ENCODE peak calls at places on chromosomes 12 and 14, in four cellular contexts. J, P, H and T are unnamed samples.
A peak's percentile ranks its signal among the peaks of the same experiment; 100 is the strongest.

GRCh38 chr14:104075530-104076151 is 9.9 kb upstream of the ASPG start:
- DNase-seq in J (no peak), P (no peak), H (no peak), T (no peak)

GRCh38 chr12:131682511-131682895 is 28.4 kb upstream of the SFSWAP start:
- DNase-seq in J (no peak), P (no peak), H (no peak), T (no peak)

GRCh38 chr12:92717202-92717601 is 14.4 kb downstream of the PLEKHG7 start:
- DNase-seq in J (no peak), P (no peak), H (no peak), T (peak; percentile 13)

GRCh38 chr12:93137656-93138612 is 208.8 kb upstream of the EEA1 start:
- DNase-seq in J (no peak), P (no peak), H (peak; percentile 34), T (peak; percentile 0)

GRCh38 chr12:74483057-74483456 is 54.6 kb upstream of the ATXN7L3B start:
- DNase-seq in J (no peak), P (no peak), H (no peak), T (no peak)

GRCh38 chr12:93245543-93245942 is 132.2 kb upstream of the NUDT4 start:
- DNase-seq in J (peak; percentile 87), P (no peak), H (no peak), T (no peak)

GRCh38 chr14:88879016-88879415 is 54.6 kb downstream of the TTC8 start:
- DNase-seq in J (no peak), P (no peak), H (no peak), T (no peak)

GRCh38 chr12:131039551-131039950 is 85.8 kb downstream of the ADGRD1 start:
- DNase-seq in J (no peak), P (no peak), H (no peak), T (no peak)

GRCh38 chr12:89947437-89948265 is 239.0 kb upstream of the ATP2B1 start:
- DNase-seq in J (no peak), P (no peak), H (no peak), T (no peak)

GRCh38 chr14:63896278-63896720 is 43.5 kb downstream of the SYNE2 start:
- DNase-seq in J (no peak), P (peak; percentile 81), H (no peak), T (peak; percentile 12)

GRCh38 chr12:65501093-65501621 is 222.7 kb downstream of the MSRB3 start:
- DNase-seq in J (no peak), P (no peak), H (no peak), T (no peak)

GRCh38 chr12:2057041-2057792 is 4.4 kb downstream of the CACNA1C start:
- DNase-seq in J (no peak), P (peak; percentile 56), H (peak; percentile 59), T (peak; percentile 34)

GRCh38 chr14:94043111-94043755 is 17.1 kb downstream of the OTUB2 start:
- DNase-seq in J (no peak), P (no peak), H (no peak), T (no peak)

GRCh38 chr14:34930591-34931069 is 52.2 kb upstream of the SRP54 start:
- DNase-seq in J (peak; percentile 36), P (no peak), H (no peak), T (no peak)

GRCh38 chr12:30764251-30764650 is 9.5 kb upstream of the CAPRIN2 start:
- DNase-seq in J (no peak), P (no peak), H (no peak), T (no peak)

GRCh38 chr14:46048127-46048526 is 603.5 kb downstream of the RPL10L start:
- DNase-seq in J (peak; percentile 3), P (peak; percentile 4), H (no peak), T (peak; percentile 39)

GRCh38 chr12:51661836-51662235 is 70.8 kb downstream of the SCN8A start:
- DNase-seq in J (no peak), P (peak; percentile 7), H (no peak), T (no peak)

GRCh38 chr14:32311294-32312009 is 17.6 kb upstream of the AKAP6 start:
- DNase-seq in J (no peak), P (peak; percentile 36), H (no peak), T (no peak)

GRCh38 chr12:93426406-93426805 is 15.3 kb downstream of the UBE2N start:
- DNase-seq in J (no peak), P (no peak), H (no peak), T (no peak)

GRCh38 chr14:89336338-89336737 is 80.7 kb downstream of the FOXN3 start:
- DNase-seq in J (no peak), P (peak; percentile 27), H (no peak), T (no peak)

GRCh38 chr12:124774462-124775167 is 89.0 kb downstream of the SCARB1 start:
- DNase-seq in J (peak; percentile 100), P (no peak), H (no peak), T (no peak)

GRCh38 chr12:26162905-26163304 is 32.5 kb upstream of the SSPN start:
- DNase-seq in J (peak; percentile 62), P (no peak), H (no peak), T (no peak)

GRCh38 chr12:5784626-5785130 is 160.4 kb downstream of the ANO2 start:
- DNase-seq in J (no peak), P (no peak), H (no peak), T (no peak)

GRCh38 chr12:117968084-117968789 is 553 bp downstream of the KSR2 start:
- DNase-seq in J (no peak), P (no peak), H (no peak), T (no peak)

GRCh38 chr14:69363055-69363454 is 35.0 kb downstream of the ERH start:
- DNase-seq in J (no peak), P (peak; percentile 6), H (no peak), T (no peak)

GRCh38 chr12:80702889-80703605 is 4.4 kb upstream of the MYF6 start:
- DNase-seq in J (peak; percentile 23), P (peak; percentile 5), H (no peak), T (no peak)

GRCh38 chr12:56634242-56634836 is 4.2 kb upstream of the BAZ2A start:
- DNase-seq in J (no peak), P (peak; percentile 70), H (peak; percentile 73), T (peak; percentile 45)

GRCh38 chr12:60577607-60578006 is 981.8 kb downstream of the SLC16A7 start:
- DNase-seq in J (no peak), P (peak; percentile 26), H (no peak), T (no peak)

GRCh38 chr12:114769634-114770033 is 85.7 kb upstream of the TBX3 start:
- DNase-seq in J (no peak), P (peak; percentile 34), H (no peak), T (no peak)

GRCh38 chr12:114764516-114764915 is 80.5 kb upstream of the TBX3 start:
- DNase-seq in J (no peak), P (peak; percentile 49), H (no peak), T (no peak)

GRCh38 chr12:114770323-114770722 is 86.3 kb upstream of the TBX3 start:
- DNase-seq in J (no peak), P (peak; percentile 71), H (no peak), T (no peak)

GRCh38 chr12:114767081-114767480 is 83.1 kb upstream of the TBX3 start:
- DNase-seq in J (no peak), P (no peak), H (no peak), T (no peak)

DNA sequence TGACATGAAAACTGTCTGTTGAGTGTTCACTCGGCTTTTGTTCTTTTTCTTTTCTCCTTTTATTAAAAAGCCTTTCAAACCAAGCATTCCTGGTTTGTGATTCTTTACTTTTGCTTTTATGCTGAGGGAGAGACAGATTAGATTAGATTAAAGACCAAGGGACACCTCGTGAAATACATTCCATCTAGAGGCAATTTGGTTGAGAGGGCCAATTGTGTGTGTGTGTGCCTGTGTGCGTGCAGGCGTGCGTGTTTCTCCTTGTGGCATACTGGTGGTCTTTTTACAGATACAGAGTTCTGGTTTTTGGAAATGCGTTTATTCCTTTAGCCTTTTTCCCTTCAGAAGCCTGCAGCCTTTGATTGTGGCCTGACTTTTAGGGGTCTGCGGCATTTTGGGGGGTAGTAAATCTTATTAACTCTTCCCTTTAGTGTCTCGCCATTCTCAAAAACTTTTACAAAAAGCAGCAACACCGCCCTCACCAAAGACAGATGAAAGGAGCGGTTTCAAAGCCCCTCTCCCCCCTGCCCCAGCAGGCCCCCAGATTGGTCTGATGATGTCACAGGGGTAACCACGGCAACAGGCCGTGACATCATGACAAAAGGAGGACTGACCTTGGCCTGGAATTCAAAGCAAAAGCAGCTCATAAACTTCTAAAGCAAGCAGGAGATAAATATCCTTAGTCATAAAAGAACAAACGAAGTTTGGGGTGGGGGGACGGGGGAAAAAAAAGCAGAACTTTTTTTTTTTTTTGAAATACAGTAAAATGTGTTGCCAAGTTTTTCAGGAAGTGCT is 84.1 kb upstream of the TBX3 start:
- DNase-seq in J (no peak), P (peak; percentile 53), H (no peak), T (no peak)
- TF ChIP-seq POLR2A in J (no peak), P (no peak), H (no peak), T (no peak)

GRCh38 chr14:101196795-101197590 is 293.5 kb upstream of the RTL1 start:
- DNase-seq in J (no peak), P (no peak), H (peak; percentile 17), T (no peak)

GRCh38 chr14:101194356-101195308 is 291.1 kb upstream of the RTL1 start:
- DNase-seq in J (no peak), P (no peak), H (no peak), T (no peak)

GRCh38 chr14:101196051-101196450 is 292.5 kb upstream of the RTL1 start:
- DNase-seq in J (no peak), P (no peak), H (no peak), T (no peak)

GRCh38 chr14:101193845-101194355 is 290.4 kb upstream of the RTL1 start:
- DNase-seq in J (no peak), P (no peak), H (no peak), T (no peak)

GRCh38 chr14:101195309-101195724 is 291.8 kb upstream of the RTL1 start:
- DNase-seq in J (no peak), P (no peak), H (no peak), T (no peak)
- TF ChIP-seq CEBPB in J (no peak), P (no peak), H (no peak), T (no peak)

DNA sequence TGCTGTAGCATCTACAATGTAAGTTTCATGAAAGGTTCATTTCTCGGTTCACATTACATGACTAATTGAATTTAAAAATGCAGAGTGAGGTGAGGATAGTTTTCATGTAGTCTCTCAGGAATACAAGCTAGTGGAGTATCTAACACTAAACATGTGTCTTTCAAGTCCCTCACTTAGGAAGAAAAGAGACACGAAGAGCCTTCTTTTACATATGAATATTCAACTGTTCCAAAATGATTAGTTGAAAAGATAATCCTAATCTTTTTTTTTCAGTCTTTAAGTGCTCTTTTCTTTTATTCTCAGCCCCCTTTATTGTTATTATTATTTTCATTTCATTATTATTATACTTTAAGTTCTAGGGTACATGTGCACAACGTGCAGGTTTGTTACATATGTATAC is 10.8 kb downstream of the PRR4 start:
- DNase-seq in J (no peak), P (no peak), H (no peak), T (no peak)
- TF ChIP-seq ZBTB33 in J (no peak), P (no peak), H (no peak), T (no peak)

DNA sequence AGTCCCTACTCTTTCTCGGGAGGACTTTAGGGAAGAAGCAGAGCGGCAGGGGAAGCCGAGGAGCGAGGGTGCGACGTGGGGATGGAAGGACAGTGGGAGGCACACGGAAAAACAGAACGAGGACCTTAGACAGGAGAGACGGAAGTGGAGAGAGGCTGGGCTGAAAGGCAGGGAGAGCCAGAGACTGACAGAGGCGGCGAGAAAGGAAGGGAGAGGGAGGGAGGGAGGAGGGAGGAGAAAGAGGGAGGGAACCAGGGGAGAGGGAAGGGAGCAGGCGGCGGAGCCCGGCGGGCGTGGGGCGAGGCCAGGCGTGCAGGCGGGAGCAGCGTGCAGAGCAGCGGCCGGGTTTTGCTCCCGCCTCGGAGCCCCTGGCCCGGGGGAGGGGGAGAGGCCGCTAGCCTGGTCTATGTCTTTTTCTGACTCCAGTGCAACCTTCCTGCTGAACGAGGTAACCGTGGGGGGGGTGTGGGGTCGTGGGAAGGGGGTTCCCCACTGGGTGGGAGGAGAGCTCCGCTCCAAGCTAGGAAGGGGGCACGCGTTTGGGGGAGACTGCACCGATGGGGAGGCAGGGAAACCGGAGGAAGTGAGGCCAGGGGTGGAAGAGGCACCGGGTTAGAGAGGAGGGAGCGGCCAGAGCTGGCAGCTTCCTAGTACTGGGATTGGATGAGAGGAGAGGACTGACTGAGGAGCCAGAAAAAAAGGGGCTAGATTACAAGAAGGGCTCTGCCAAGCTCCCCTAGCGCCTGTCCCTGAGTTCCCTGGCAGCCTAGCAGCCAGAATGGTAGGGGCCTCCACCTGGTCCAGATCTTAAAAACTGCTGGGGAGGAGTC is 2.8 kb upstream of the CACNB3 start:
- DNase-seq in J (no peak), P (peak; percentile 41), H (peak; percentile 79), T (peak; percentile 49)
- TF ChIP-seq POLR2A in J (no peak), P (no peak), H (peak; percentile 90), T (peak; percentile 56)